ENCODE peak calls at places on chromosomes 16 and 17, in nine cellular contexts. X, U, B, D, C, P, T, K and W are unnamed samples.
A peak's percentile ranks its signal among the peaks of the same experiment; 100 is the strongest.

GRCh38 chr17:61504697-61505096 is 52.5 kb downstream of the TBX4 start:
- DNase-seq in X (peak; percentile 75), U (no peak), B (no peak), D (no peak), C (no peak), P (no peak), T (peak; percentile 68), K (no peak), W (no peak)

GRCh38 chr17:21505819-21506815 is 130.0 kb downstream of the KCNJ12 start:
- DNase-seq in X (no peak), U (no peak), B (no peak), D (peak; percentile 35), C (no peak), P (no peak), T (no peak), K (no peak), W (no peak)

GRCh38 chr16:30934827-30935557 is 11.6 kb downstream of the FBXL19 start:
- DNase-seq in X (peak; percentile 70), U (peak; percentile 64), B (no peak), D (peak; percentile 88), C (peak; percentile 64), P (peak; percentile 17), T (peak; percentile 43), K (peak; percentile 74), W (peak; percentile 39)

GRCh38 chr17:76149214-76149613 is 8.2 kb upstream of the FOXJ1 start:
- DNase-seq in X (no peak), U (no peak), B (no peak), D (no peak), C (no peak), P (no peak), T (no peak), K (no peak), W (no peak)

GRCh38 chr17:2398655-2399571 is 1.9 kb downstream of the MNT start:
- DNase-seq in X (peak; percentile 95), U (peak; percentile 59), B (no peak), D (peak; percentile 84), C (peak; percentile 94), P (peak; percentile 43), T (peak; percentile 68), K (peak; percentile 80), W (peak; percentile 25)

GRCh38 chr16:88688013-88688778 is 1.9 kb upstream of the SNAI3 start:
- DNase-seq in X (no peak), U (peak; percentile 59), B (no peak), D (no peak), C (peak; percentile 87), P (no peak), T (no peak), K (peak; percentile 47), W (no peak)

GRCh38 chr16:83899272-83899897 is 470 bp downstream of the MLYCD start:
- DNase-seq in X (peak; percentile 82), U (peak; percentile 78), B (no peak), D (peak; percentile 73), C (peak; percentile 78), P (peak; percentile 20), T (peak; percentile 21), K (peak; percentile 82), W (peak; percentile 52)

GRCh38 chr17:78748730-78749317 is 33.2 kb downstream of the CYTH1 start:
- DNase-seq in X (peak; percentile 86), U (no peak), B (no peak), D (no peak), C (no peak), P (peak; percentile 88), T (peak; percentile 58), K (no peak), W (peak; percentile 53)

GRCh38 chr16:1026784-1027415 is 45.3 kb downstream of the SOX8 start:
- DNase-seq in X (no peak), U (no peak), B (no peak), D (no peak), C (no peak), P (no peak), T (no peak), K (peak; percentile 36), W (no peak)

GRCh38 chr16:66842765-66843164 is 1.4 kb upstream of the CA7 start:
- DNase-seq in X (peak; percentile 55), U (peak; percentile 48), B (no peak), D (no peak), C (no peak), P (no peak), T (no peak), K (no peak), W (no peak)

GRCh38 chr16:66844342-66845079 is at the start of gene CA7:
- DNase-seq in X (peak; percentile 23), U (peak; percentile 75), B (no peak), D (peak; percentile 62), C (no peak), P (no peak), T (no peak), K (peak; percentile 34), W (no peak)

GRCh38 chr16:66843191-66843590 is 1.0 kb upstream of the CA7 start:
- DNase-seq in X (no peak), U (no peak), B (no peak), D (no peak), C (no peak), P (no peak), T (no peak), K (no peak), W (no peak)

GRCh38 chr16:66845080-66845410 is 831 bp downstream of the CA7 start:
- DNase-seq in X (no peak), U (no peak), B (no peak), D (no peak), C (no peak), P (no peak), T (no peak), K (no peak), W (no peak)

GRCh38 chr16:66844009-66844341 is 239 bp upstream of the CA7 start:
- DNase-seq in X (no peak), U (no peak), B (no peak), D (peak; percentile 73), C (no peak), P (no peak), T (no peak), K (peak; percentile 61), W (no peak)
- H2AFZ ChIP-seq in X (no peak overlapping the region), U (no peak overlapping the region), B (no peak overlapping the region), D (peak overlapping the region; percentile 99), C (no peak overlapping the region), P (no peak overlapping the region), T (peak overlapping the region; percentile 34), K (peak overlapping the region; percentile 65), W (no peak overlapping the region)

DNA sequence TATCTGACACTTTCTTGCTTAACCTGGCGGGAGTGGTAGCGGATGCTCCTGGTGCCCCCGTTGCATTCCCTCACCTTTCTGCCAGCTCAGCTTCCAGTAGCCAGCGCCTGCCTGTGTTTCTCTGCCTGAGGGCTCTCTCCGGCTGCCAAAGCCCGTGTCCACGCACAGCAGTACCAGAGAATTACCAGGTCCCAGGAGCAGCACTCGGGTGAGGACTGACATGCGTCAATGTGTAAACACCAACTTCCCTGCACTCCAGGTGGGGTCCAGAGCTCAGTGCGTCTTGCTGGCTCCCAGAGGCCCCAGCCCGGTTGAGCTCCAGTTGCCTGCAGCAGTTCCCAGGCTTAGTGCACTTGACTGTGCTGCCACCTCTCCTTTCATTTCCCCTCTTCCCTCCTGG is 54.8 kb downstream of the CDH13 start:
- DNase-seq in X (no peak), U (no peak), B (no peak), D (no peak), C (peak; percentile 41), P (no peak), T (peak; percentile 67), K (no peak), W (no peak)
- H3K4me1 ChIP-seq in X (no peaks in the 10 kb centered on the region), U (no peaks in the 10 kb centered on the region), B (no peaks in the 10 kb centered on the region), D (no peaks in the 10 kb centered on the region), C (no peaks in the 10 kb centered on the region), P (no peaks in the 10 kb centered on the region), T (peaks cover 13% of the 10 kb centered on the region), K (no peaks in the 10 kb centered on the region), W (no peaks in the 10 kb centered on the region)

GRCh38 chr16:50253511-50253903 is 12.8 kb upstream of the ADCY7 start:
- DNase-seq in X (peak; percentile 28), U (no peak), B (no peak), D (no peak), C (no peak), P (no peak), T (no peak), K (no peak), W (no peak)
- TF ChIP-seq EZH2phosphoT487 in X (no peak), U (no peak), B (no peak), D (no peak), C (no peak), P (no peak), T (no peak), K (no peak), W (no peak)

GRCh38 chr17:42657824-42658588 is 1.1 kb upstream of the TUBG2 start:
- DNase-seq in X (no peak), U (no peak), B (no peak), D (no peak), C (no peak), P (no peak), T (no peak), K (no peak), W (no peak)
- H2AFZ ChIP-seq in X (peak overlapping the region; percentile 93), U (no peak overlapping the region), B (no peak overlapping the region), D (no peak overlapping the region), C (no peak overlapping the region), P (no peak overlapping the region), T (peak overlapping the region; percentile 40), K (no peak overlapping the region), W (peak overlapping the region; percentile 92)

DNA sequence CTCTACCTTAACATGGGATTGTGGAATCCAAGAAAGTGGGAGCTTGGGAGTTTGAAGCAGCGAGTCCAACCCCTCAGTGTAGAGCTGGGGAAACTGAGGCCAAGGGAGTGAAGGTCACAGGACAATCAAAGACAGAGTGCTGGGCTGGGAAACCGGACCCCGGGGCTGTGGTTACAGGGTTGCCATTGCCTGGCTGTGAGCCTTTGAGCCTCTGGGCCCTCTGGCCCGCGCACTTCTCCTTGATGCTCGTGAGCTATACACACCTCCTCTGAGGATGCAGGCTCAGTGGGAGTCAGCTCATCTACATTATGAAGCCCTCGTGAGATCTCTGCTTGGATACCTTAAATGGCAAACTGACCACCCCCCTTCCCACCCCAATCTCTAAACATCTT is 2.1 kb downstream of the ABCC3 start:
- DNase-seq in X (no peak), U (peak; percentile 14), B (no peak), D (no peak), C (no peak), P (no peak), T (no peak), K (no peak), W (no peak)
- H3K4me1 ChIP-seq in X (peaks cover 39% of the 10 kb centered on the region), U (peaks cover 58% of the 10 kb centered on the region), B (peaks cover 95% of the 10 kb centered on the region), D (peaks cover 17% of the 10 kb centered on the region), C (peaks cover 51% of the 10 kb centered on the region), P (no peaks in the 10 kb centered on the region), T (peaks cover 74% of the 10 kb centered on the region), K (peaks cover 16% of the 10 kb centered on the region), W (peaks cover 9% of the 10 kb centered on the region)

DNA sequence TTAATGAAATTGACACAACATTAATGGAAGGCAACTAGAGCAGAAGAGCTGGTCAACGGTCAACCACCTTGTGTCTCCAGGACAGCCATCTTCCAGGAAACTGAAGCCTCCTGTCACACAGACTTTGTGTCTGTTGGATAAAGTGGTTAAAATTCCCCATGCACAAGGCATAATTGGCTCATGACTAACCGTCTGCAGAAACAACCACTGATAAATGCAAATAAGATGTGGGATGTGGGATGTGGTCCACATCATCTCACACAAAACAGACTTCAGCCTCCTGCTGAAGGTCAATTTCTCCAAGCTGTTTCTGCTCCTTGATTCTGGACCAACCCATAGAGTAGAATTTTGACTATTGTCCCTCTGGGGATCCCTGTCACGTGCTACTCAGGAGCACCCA is 26.9 kb upstream of the XYLT1 start:
- DNase-seq in X (peak; percentile 65), U (no peak), B (no peak), D (no peak), C (no peak), P (no peak), T (no peak), K (no peak), W (no peak)
- TF ChIP-seq EZH2phosphoT487 in X (no peak), U (no peak), B (no peak), D (no peak), C (no peak), P (no peak), T (no peak), K (no peak), W (no peak)